ENCODE peak calls at places on chromosomes 5 and 9, in six cellular contexts. One of them, this sample, is unnamed.

GRCh38 chr5:178223828-178224335 is 8.7 kb downstream of the PHYKPL start:
- DNase-seq in Panc1: no peak
- DNase-seq in IMR-90: no peak
- DNase-seq in Peyer's patch: no peak
- DNase-seq in A673: no peak
- DNase-seq in BE2C: no peak
- DNase-seq in this sample: no peak

GRCh38 chr5:66958126-66958983 is 238.2 kb downstream of the CD180 start:
- DNase-seq in Panc1: no peak
- DNase-seq in IMR-90: peak; percentile 80
- DNase-seq in Peyer's patch: no peak
- DNase-seq in A673: peak; percentile 49
- DNase-seq in BE2C: no peak
- DNase-seq in this sample: no peak

GRCh38 chr5:91352831-91353695 is 30.1 kb downstream of the ARRDC3 start:
- DNase-seq in Panc1: no peak
- DNase-seq in IMR-90: no peak
- DNase-seq in Peyer's patch: no peak
- DNase-seq in A673: no peak
- DNase-seq in BE2C: peak; percentile 60
- DNase-seq in this sample: no peak

GRCh38 chr5:79146352-79146751 is 34.7 kb downstream of the BHMT start:
- DNase-seq in Panc1: no peak
- DNase-seq in IMR-90: peak; percentile 27
- DNase-seq in Peyer's patch: no peak
- DNase-seq in A673: no peak
- DNase-seq in BE2C: no peak
- DNase-seq in this sample: no peak

GRCh38 chr5:138725153-138725884 is 27.9 kb upstream of the CTNNA1 start:
- DNase-seq in Panc1: no peak
- DNase-seq in IMR-90: peak; percentile 48
- DNase-seq in Peyer's patch: no peak
- DNase-seq in A673: peak; percentile 84
- DNase-seq in BE2C: peak; percentile 51
- DNase-seq in this sample: peak; percentile 14

GRCh38 chr9:88578486-88579362 is 43.7 kb downstream of the NXNL2 start:
- DNase-seq in Panc1: peak; percentile 28
- DNase-seq in IMR-90: peak; percentile 69
- DNase-seq in Peyer's patch: peak; percentile 87
- DNase-seq in A673: peak; percentile 76
- DNase-seq in BE2C: peak; percentile 81
- DNase-seq in this sample: peak; percentile 85

GRCh38 chr5:172321593-172321992 is 38.0 kb upstream of the UBTD2 start:
- DNase-seq in Panc1: no peak
- DNase-seq in IMR-90: no peak
- DNase-seq in Peyer's patch: no peak
- DNase-seq in A673: no peak
- DNase-seq in BE2C: no peak
- DNase-seq in this sample: no peak

GRCh38 chr5:159269723-159270122 is 6.6 kb downstream of the UBLCP1 start:
- DNase-seq in Panc1: no peak
- DNase-seq in IMR-90: no peak
- DNase-seq in Peyer's patch: no peak
- DNase-seq in A673: no peak
- DNase-seq in BE2C: no peak
- DNase-seq in this sample: no peak

GRCh38 chr9:2726620-2727335 is 9.5 kb downstream of the KCNV2 start:
- DNase-seq in Panc1: no peak
- DNase-seq in IMR-90: peak; percentile 45
- DNase-seq in Peyer's patch: no peak
- DNase-seq in A673: no peak
- DNase-seq in BE2C: no peak
- DNase-seq in this sample: no peak

GRCh38 chr5:110441035-110441434 is 285.4 kb downstream of the TMEM232 start:
- DNase-seq in Panc1: peak; percentile 22
- DNase-seq in IMR-90: peak; percentile 31
- DNase-seq in Peyer's patch: no peak
- DNase-seq in A673: peak; percentile 55
- DNase-seq in BE2C: peak; percentile 41
- DNase-seq in this sample: no peak

GRCh38 chr9:108972626-108973209 is 38.5 kb downstream of the ABITRAM start:
- DNase-seq in Panc1: no peak
- DNase-seq in IMR-90: peak; percentile 31
- DNase-seq in Peyer's patch: no peak
- DNase-seq in A673: peak; percentile 27
- DNase-seq in BE2C: no peak
- DNase-seq in this sample: no peak

GRCh38 chr5:174090147-174090546 is 44.6 kb downstream of the NSG2 start:
- DNase-seq in Panc1: no peak
- DNase-seq in IMR-90: no peak
- DNase-seq in Peyer's patch: no peak
- DNase-seq in A673: no peak
- DNase-seq in BE2C: no peak
- DNase-seq in this sample: no peak

GRCh38 chr5:92641031-92641962 is 939.7 kb downstream of the NR2F1-AS1 start:
- DNase-seq in Panc1: peak; percentile 68
- DNase-seq in IMR-90: peak; percentile 66
- DNase-seq in Peyer's patch: no peak
- DNase-seq in A673: peak; percentile 66
- DNase-seq in BE2C: peak; percentile 46
- DNase-seq in this sample: no peak

GRCh38 chr5:160231789-160232342 is 2.6 kb downstream of the FABP6 start:
- DNase-seq in Panc1: no peak
- DNase-seq in IMR-90: peak; percentile 21
- DNase-seq in Peyer's patch: no peak
- DNase-seq in A673: no peak
- DNase-seq in BE2C: no peak
- DNase-seq in this sample: no peak

GRCh38 chr9:118222375-118222774 is 518.2 kb downstream of the TLR4 start:
- DNase-seq in Panc1: no peak
- DNase-seq in IMR-90: no peak
- DNase-seq in Peyer's patch: no peak
- DNase-seq in A673: no peak
- DNase-seq in BE2C: no peak
- DNase-seq in this sample: no peak

GRCh38 chr9:137865581-137866145 is 11.9 kb upstream of the CACNA1B start:
- DNase-seq in Panc1: no peak
- DNase-seq in IMR-90: no peak
- DNase-seq in Peyer's patch: no peak
- DNase-seq in A673: no peak
- DNase-seq in BE2C: peak; percentile 61
- DNase-seq in this sample: no peak

GRCh38 chr5:61182449-61182848 is 20.2 kb upstream of the SMIM15 start:
- DNase-seq in Panc1: no peak
- DNase-seq in IMR-90: peak; percentile 4
- DNase-seq in Peyer's patch: no peak
- DNase-seq in A673: peak; percentile 23
- DNase-seq in BE2C: no peak
- DNase-seq in this sample: no peak

GRCh38 chr9:128098936-128099931 is 28.3 kb downstream of the PTGES2 start:
- DNase-seq in Panc1: no peak
- DNase-seq in IMR-90: no peak
- DNase-seq in Peyer's patch: peak; percentile 77
- DNase-seq in A673: no peak
- DNase-seq in BE2C: no peak
- DNase-seq in this sample: peak; percentile 47

GRCh38 chr5:135458921-135459331 is 6.8 kb upstream of the TIFAB start:
- DNase-seq in Panc1: no peak
- DNase-seq in IMR-90: peak; percentile 35
- DNase-seq in Peyer's patch: no peak
- DNase-seq in A673: peak; percentile 48
- DNase-seq in BE2C: no peak
- DNase-seq in this sample: peak; percentile 84

GRCh38 chr9:13570521-13570974 is 291.1 kb upstream of the MPDZ start:
- DNase-seq in Panc1: no peak
- DNase-seq in IMR-90: no peak
- DNase-seq in Peyer's patch: no peak
- DNase-seq in A673: no peak
- DNase-seq in BE2C: no peak
- DNase-seq in this sample: no peak

GRCh38 chr9:19922476-19923118 is 133.8 kb upstream of the SLC24A2 start:
- DNase-seq in Panc1: no peak
- DNase-seq in IMR-90: peak; percentile 46
- DNase-seq in Peyer's patch: no peak
- DNase-seq in A673: peak; percentile 70
- DNase-seq in BE2C: peak; percentile 25
- DNase-seq in this sample: no peak

GRCh38 chr5:103120607-103121200 is 603 bp downstream of the PPIP5K2 start:
- DNase-seq in Panc1: no peak
- DNase-seq in IMR-90: peak; percentile 6
- DNase-seq in Peyer's patch: peak; percentile 51
- DNase-seq in A673: peak; percentile 35
- DNase-seq in BE2C: no peak
- DNase-seq in this sample: peak; percentile 21

GRCh38 chr5:141258464-141258863 is 13.3 kb downstream of the PCDHB15 start:
- DNase-seq in Panc1: no peak
- DNase-seq in IMR-90: no peak
- DNase-seq in Peyer's patch: no peak
- DNase-seq in A673: no peak
- DNase-seq in BE2C: no peak
- DNase-seq in this sample: no peak

GRCh38 chr9:136668983-136669790 is 6.5 kb downstream of the EGFL7 start:
- DNase-seq in Panc1: no peak
- DNase-seq in IMR-90: no peak
- DNase-seq in Peyer's patch: no peak
- DNase-seq in A673: peak; percentile 56
- DNase-seq in BE2C: no peak
- DNase-seq in this sample: no peak

GRCh38 chr9:136669791-136670464 is 7.2 kb downstream of the EGFL7 start:
- DNase-seq in Panc1: no peak
- DNase-seq in IMR-90: no peak
- DNase-seq in Peyer's patch: no peak
- DNase-seq in A673: no peak
- DNase-seq in BE2C: no peak
- DNase-seq in this sample: no peak

GRCh38 chr9:136666364-136667216 is 3.9 kb downstream of the EGFL7 start:
- DNase-seq in Panc1: no peak
- DNase-seq in IMR-90: no peak
- DNase-seq in Peyer's patch: no peak
- DNase-seq in A673: no peak
- DNase-seq in BE2C: no peak
- DNase-seq in this sample: no peak

GRCh38 chr9:136667217-136667939 is 4.7 kb downstream of the EGFL7 start:
- DNase-seq in Panc1: no peak
- DNase-seq in IMR-90: no peak
- DNase-seq in Peyer's patch: no peak
- DNase-seq in A673: peak; percentile 65
- DNase-seq in BE2C: no peak
- DNase-seq in this sample: no peak

DNA sequence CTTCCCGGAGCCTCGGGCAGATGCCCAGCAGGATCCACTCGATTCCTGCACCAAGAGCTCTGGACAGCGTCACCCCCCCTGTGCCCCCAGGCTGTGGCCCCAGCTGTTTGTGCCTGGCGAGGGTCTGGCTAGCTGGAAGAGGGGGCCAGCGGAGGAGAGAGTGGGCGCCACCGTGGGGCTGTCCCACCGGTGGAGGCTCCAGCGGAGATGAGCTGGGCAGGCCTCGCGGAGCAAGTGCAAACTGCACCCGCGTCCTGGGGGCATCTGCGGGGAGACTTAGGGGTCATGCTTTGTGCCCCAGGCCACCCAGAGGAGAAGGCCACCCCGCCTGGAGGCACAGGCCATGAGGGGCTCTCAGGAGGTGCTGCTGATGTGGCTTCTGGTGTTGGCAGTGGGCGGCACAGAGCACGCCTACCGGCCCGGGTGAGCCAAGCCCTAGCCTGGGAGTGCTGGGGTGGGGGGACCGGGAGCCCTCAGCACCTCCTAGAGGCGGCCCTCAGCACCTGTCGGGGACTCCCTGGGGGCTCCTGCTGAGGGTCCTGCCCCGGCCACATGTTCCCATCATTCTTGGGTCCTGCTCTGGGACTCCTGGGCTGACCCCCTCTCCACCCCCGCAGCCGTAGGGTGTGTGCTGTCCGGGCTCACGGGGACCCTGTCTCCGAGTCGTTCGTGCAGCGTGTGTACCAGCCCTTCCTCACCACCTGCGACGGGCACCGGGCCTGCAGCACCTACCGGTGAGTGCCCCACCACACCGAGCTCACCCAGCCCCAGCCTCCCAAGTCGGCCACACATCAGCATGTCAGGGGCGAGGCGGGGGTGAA is 5.4 kb downstream of the EGFL7 start:
- DNase-seq in Panc1: no peak
- DNase-seq in IMR-90: no peak
- DNase-seq in Peyer's patch: no peak
- DNase-seq in A673: no peak
- DNase-seq in BE2C: no peak
- DNase-seq in this sample: no peak
- H3K27me3 ChIP-seq in Panc1: no peaks in the 10 kb centered on the region
- H3K27me3 ChIP-seq in IMR-90: peaks cover 29% of the 10 kb centered on the region
- H3K27me3 ChIP-seq in Peyer's patch: peaks cover 6% of the 10 kb centered on the region
- H3K27me3 ChIP-seq in A673: no peaks in the 10 kb centered on the region
- H3K27me3 ChIP-seq in BE2C: peaks cover 13% of the 10 kb centered on the region
- H3K27me3 ChIP-seq in this sample: peaks cover 78% of the 10 kb centered on the region

GRCh38 chr5:155883966-155884555 is 442.9 kb upstream of the SGCD start:
- DNase-seq in Panc1: no peak
- DNase-seq in IMR-90: peak; percentile 1
- DNase-seq in Peyer's patch: no peak
- DNase-seq in A673: peak; percentile 26
- DNase-seq in BE2C: peak; percentile 7
- DNase-seq in this sample: no peak

GRCh38 chr5:155885199-155885598 is 441.8 kb upstream of the SGCD start:
- DNase-seq in Panc1: no peak
- DNase-seq in IMR-90: no peak
- DNase-seq in Peyer's patch: no peak
- DNase-seq in A673: no peak
- DNase-seq in BE2C: no peak
- DNase-seq in this sample: no peak

GRCh38 chr5:155886311-155887031 is 440.5 kb upstream of the SGCD start:
- DNase-seq in Panc1: no peak
- DNase-seq in IMR-90: no peak
- DNase-seq in Peyer's patch: no peak
- DNase-seq in A673: no peak
- DNase-seq in BE2C: no peak
- DNase-seq in this sample: no peak
- TF ChIP-seq CTCF in Panc1: no peak
- TF ChIP-seq CTCF in IMR-90: no peak
- TF ChIP-seq CTCF in Peyer's patch: no peak
- TF ChIP-seq CTCF in A673: no peak
- TF ChIP-seq CTCF in BE2C: no peak
- TF ChIP-seq CTCF in this sample: no peak

GRCh38 chr9:114098021-114098659 is 952 bp downstream of the KIF12 start:
- DNase-seq in Panc1: no peak
- DNase-seq in IMR-90: no peak
- DNase-seq in Peyer's patch: peak; percentile 86
- DNase-seq in A673: peak; percentile 35
- DNase-seq in BE2C: peak; percentile 50
- DNase-seq in this sample: peak; percentile 70
- H3K27me3 ChIP-seq in Panc1: no peaks in the 10 kb centered on the region
- H3K27me3 ChIP-seq in IMR-90: peaks cover 69% of the 10 kb centered on the region
- H3K27me3 ChIP-seq in Peyer's patch: peaks cover 7% of the 10 kb centered on the region
- H3K27me3 ChIP-seq in A673: no peaks in the 10 kb centered on the region
- H3K27me3 ChIP-seq in BE2C: peaks cover 16% of the 10 kb centered on the region
- H3K27me3 ChIP-seq in this sample: peaks cover 21% of the 10 kb centered on the region

GRCh38 chr9:70602364-70603019 is 188.0 kb upstream of the KLF9 start:
- DNase-seq in Panc1: peak; percentile 39
- DNase-seq in IMR-90: peak; percentile 91
- DNase-seq in Peyer's patch: no peak
- DNase-seq in A673: peak; percentile 81
- DNase-seq in BE2C: peak; percentile 63
- DNase-seq in this sample: peak; percentile 61
- TF ChIP-seq CTCF in Panc1: peak; percentile 79
- TF ChIP-seq CTCF in IMR-90: peak; percentile 91
- TF ChIP-seq CTCF in Peyer's patch: peak; percentile 96
- TF ChIP-seq CTCF in A673: peak; percentile 81
- TF ChIP-seq CTCF in BE2C: peak; percentile 87
- TF ChIP-seq CTCF in this sample: peak; percentile 84

GRCh38 chr9:91841591-91841990 is 108.4 kb downstream of the ROR2 start:
- DNase-seq in Panc1: no peak
- DNase-seq in IMR-90: no peak
- DNase-seq in Peyer's patch: no peak
- DNase-seq in A673: no peak
- DNase-seq in BE2C: no peak
- DNase-seq in this sample: no peak
- H3K27me3 ChIP-seq in Panc1: no peaks in the 10 kb centered on the region
- H3K27me3 ChIP-seq in IMR-90: no peaks in the 10 kb centered on the region
- H3K27me3 ChIP-seq in Peyer's patch: no peaks in the 10 kb centered on the region
- H3K27me3 ChIP-seq in A673: no peaks in the 10 kb centered on the region
- H3K27me3 ChIP-seq in BE2C: no peaks in the 10 kb centered on the region
- H3K27me3 ChIP-seq in this sample: no peaks in the 10 kb centered on the region